ENCODE peak calls at places on chromosomes 5 and 9, in four cellular contexts. K is H1, Z is HepG2, G is GM12878. V is an unnamed sample. For H3K9me3, the result is how much of the 10 kb centered on the place peaks cover.

GRCh38 chr9:4517274-4517673 is 27.0 kb downstream of the SLC1A1 start:
- DNase-seq in G (no peak), Z (no peak), K (no peak), V (no peak)

GRCh38 chr9:98708933-98709911 is at the start of gene GABBR2:
- DNase-seq in Z (no peak), G (no peak), K (peak), V (no peak)

GRCh38 chr5:131983244-131983771 is 28.1 kb downstream of the ACSL6 start:
- DNase-seq in G (no peak), Z (no peak), K (no peak), V (no peak)

GRCh38 chr9:95406114-95406513 is 88.6 kb upstream of the FANCC start:
- DNase-seq in Z (no peak), G (no peak), K (no peak), V (no peak)

GRCh38 chr5:96590796-96591195 is 71.4 kb upstream of the CAST start:
- DNase-seq in G (no peak), Z (no peak), K (no peak), V (no peak)

GRCh38 chr9:2024888-2025781 is 10.0 kb downstream of the SMARCA2 start:
- DNase-seq in K (no peak), Z (no peak), G (no peak), V (no peak)

GRCh38 chr5:119355636-119356383 is at the start of gene TNFAIP8:
- DNase-seq in G (no peak), K (peak), Z (peak), V (no peak)

GRCh38 chr5:68420476-68421344 is 205.2 kb downstream of the PIK3R1 start:
- DNase-seq in Z (no peak), G (no peak), K (no peak), V (no peak)

GRCh38 chr9:101472891-101473290 is 37.3 kb upstream of the ALDOB start:
- DNase-seq in G (no peak), Z (no peak), K (no peak), V (no peak)
- TF ChIP-seq SUZ12 in G (no peak), Z (no peak), K (no peak), V (no peak)

GRCh38 chr5:3997670-3998069 is 402.0 kb downstream of the IRX1 start:
- DNase-seq in G (no peak), Z (no peak), K (no peak), V (no peak)
- H3K9me3 ChIP-seq in G (under half), Z (half or more), K (under half), V (under half)

GRCh38 chr9:127162046-127162445 is 39.6 kb upstream of the ANGPTL2 start:
- DNase-seq in Z (no peak), G (no peak), K (no peak), V (no peak)
- TF ChIP-seq ZNF274 in Z (no peak), G (no peak), K (no peak), V (no peak)

GRCh38 chr5:94649874-94650273 is 31.4 kb downstream of the SLF1 start:
- DNase-seq in Z (no peak), K (no peak), G (no peak), V (no peak)
- TF ChIP-seq SUZ12 in Z (no peak), K (no peak), G (no peak), V (no peak)

GRCh38 chr5:141319699-141320098 is 885 bp downstream of the TAF7 start:
- DNase-seq in G (no peak), Z (no peak), K (no peak), V (no peak)

GRCh38 chr5:141319202-141319601 is 1.4 kb downstream of the TAF7 start:
- DNase-seq in K (no peak), Z (no peak), G (no peak), V (no peak)

DNA sequence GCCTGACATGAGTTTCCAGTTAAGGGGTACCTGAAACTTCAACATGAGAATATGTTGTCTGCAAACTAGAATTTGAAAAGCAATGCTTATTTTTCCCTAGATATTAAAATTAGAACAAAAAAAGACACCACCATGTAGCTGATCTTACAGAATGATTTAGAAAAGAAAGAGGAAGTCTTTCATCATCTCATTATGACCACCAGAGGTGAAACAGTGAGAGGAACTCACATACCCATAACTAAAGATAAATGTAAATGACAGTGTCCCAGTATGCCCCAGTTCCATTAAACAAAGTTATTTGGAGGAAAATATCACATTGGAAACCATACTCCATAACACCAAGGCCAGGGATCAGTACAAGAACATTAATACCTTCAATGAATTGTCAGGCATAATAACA is 6.9 kb downstream of the TAF7 start:
- DNase-seq in Z (no peak), K (no peak), G (no peak), V (no peak)
- H3K9me3 ChIP-seq in Z (under half), K (under half), G (under half), V (under half)

GRCh38 chr5:76384705-76385104 is 18.4 kb upstream of the IQGAP2 start:
- DNase-seq in G (no peak), K (no peak), Z (no peak), V (no peak)

GRCh38 chr5:76380346-76381074 is 22.6 kb upstream of the IQGAP2 start:
- DNase-seq in K (no peak), Z (no peak), G (no peak), V (no peak)

GRCh38 chr5:76384189-76384588 is 18.9 kb upstream of the IQGAP2 start:
- DNase-seq in K (no peak), G (no peak), Z (peak), V (no peak)

GRCh38 chr5:76385540-76385939 is 17.5 kb upstream of the IQGAP2 start:
- DNase-seq in G (no peak), Z (no peak), K (no peak), V (no peak)

GRCh38 chr5:76383126-76383825 is 19.8 kb upstream of the IQGAP2 start:
- DNase-seq in Z (no peak), K (no peak), G (no peak), V (no peak)
- TF ChIP-seq ZNF274 in Z (no peak), K (no peak), G (no peak), V (no peak)

GRCh38 chr5:171518916-171519315 is 99.5 kb downstream of the FGF18 start:
- DNase-seq in Z (no peak), K (no peak), G (no peak), V (no peak)
- TF ChIP-seq SUZ12 in Z (no peak), K (no peak), G (no peak), V (no peak)

GRCh38 chr5:141355641-141356040 is 820 bp downstream of the PCDHGA4 start:
- DNase-seq in G (no peak), Z (no peak), K (no peak), V (no peak)
- H3K9me3 ChIP-seq in G (under half), Z (under half), K (half or more), V (under half)

GRCh38 chr5:117054141-117054540 is 479.5 kb upstream of the SEMA6A start:
- DNase-seq in K (no peak), G (no peak), Z (no peak), V (no peak)
- TF ChIP-seq ZNF274 in K (no peak), G (no peak), Z (no peak), V (no peak)

GRCh38 chr9:122370869-122371467 is at the start of gene PTGS1:
- DNase-seq in Z (no peak), K (peak), G (no peak), V (no peak)
- TF ChIP-seq SUZ12 in Z (no peak), K (peak), G (no peak), V (no peak)

V was measured in NT2/D1.